ENCODE peak calls at places on chromosomes 11 and 22, in seven cellular contexts. One of them, this sample, is unnamed.

GRCh38 chr11:33160147-33160546 is 1.1 kb downstream of the CSTF3 start:
- DNase-seq in stimulated activated CD4-positive, alpha-beta T cell treated with anti-CD3 and anti-CD28 coated beads, Interleukin-4, amount 100 ng/mL, for 48 hours: no peak
- DNase-seq in T-helper 2 cell: no peak
- DNase-seq in aorta: no peak
- DNase-seq in pancreas: no peak
- DNase-seq in amniotic stem cell: peak
- DNase-seq in activated T-helper 1 cell treated with anti-CD3 and anti-CD28 coated beads, Interleukin-12 subunit alpha, Interleukin-12 subunit beta, Interleukin-2, Interleukin-4 antibody, amounts not matched to agents 30 ng/mL and 10 ng/mL and 1 ng/mL, durations not matched to agents 14 hours and 24 hours and 36 hours: no peak
- DNase-seq in this sample: peak

GRCh38 chr22:49348631-49349030 is 479.0 kb downstream of the BRD1 start:
- DNase-seq in stimulated activated CD4-positive, alpha-beta T cell treated with anti-CD3 and anti-CD28 coated beads, Interleukin-4, amount 100 ng/mL, for 48 hours: no peak
- DNase-seq in T-helper 2 cell: no peak
- DNase-seq in activated T-helper 1 cell treated with anti-CD3 and anti-CD28 coated beads, Interleukin-12 subunit alpha, Interleukin-12 subunit beta, Interleukin-2, Interleukin-4 antibody, amounts not matched to agents 30 ng/mL and 10 ng/mL and 1 ng/mL, durations not matched to agents 14 hours and 24 hours and 36 hours: no peak
- DNase-seq in pancreas: no peak
- DNase-seq in aorta: no peak
- DNase-seq in amniotic stem cell: no peak
- DNase-seq in this sample: no peak

GRCh38 chr11:46505741-46506485 is 87.9 kb downstream of the AMBRA1 start:
- DNase-seq in activated T-helper 1 cell treated with anti-CD3 and anti-CD28 coated beads, Interleukin-12 subunit alpha, Interleukin-12 subunit beta, Interleukin-2, Interleukin-4 antibody, amounts not matched to agents 30 ng/mL and 10 ng/mL and 1 ng/mL, durations not matched to agents 14 hours and 24 hours and 36 hours: no peak
- DNase-seq in stimulated activated CD4-positive, alpha-beta T cell treated with anti-CD3 and anti-CD28 coated beads, Interleukin-4, amount 100 ng/mL, for 48 hours: no peak
- DNase-seq in amniotic stem cell: no peak
- DNase-seq in pancreas: no peak
- DNase-seq in T-helper 2 cell: no peak
- DNase-seq in aorta: no peak
- DNase-seq in this sample: no peak

GRCh38 chr11:129737535-129738230 is 78.0 kb upstream of the TMEM45B start:
- DNase-seq in amniotic stem cell: no peak
- DNase-seq in pancreas: no peak
- DNase-seq in activated T-helper 1 cell treated with anti-CD3 and anti-CD28 coated beads, Interleukin-12 subunit alpha, Interleukin-12 subunit beta, Interleukin-2, Interleukin-4 antibody, amounts not matched to agents 30 ng/mL and 10 ng/mL and 1 ng/mL, durations not matched to agents 14 hours and 24 hours and 36 hours: no peak
- DNase-seq in aorta: no peak
- DNase-seq in stimulated activated CD4-positive, alpha-beta T cell treated with anti-CD3 and anti-CD28 coated beads, Interleukin-4, amount 100 ng/mL, for 48 hours: no peak
- DNase-seq in T-helper 2 cell: no peak
- DNase-seq in this sample: no peak

GRCh38 chr22:30240541-30241417 is 5.8 kb downstream of the LIF start:
- DNase-seq in activated T-helper 1 cell treated with anti-CD3 and anti-CD28 coated beads, Interleukin-12 subunit alpha, Interleukin-12 subunit beta, Interleukin-2, Interleukin-4 antibody, amounts not matched to agents 30 ng/mL and 10 ng/mL and 1 ng/mL, durations not matched to agents 14 hours and 24 hours and 36 hours: no peak
- DNase-seq in stimulated activated CD4-positive, alpha-beta T cell treated with anti-CD3 and anti-CD28 coated beads, Interleukin-4, amount 100 ng/mL, for 48 hours: no peak
- DNase-seq in amniotic stem cell: no peak
- DNase-seq in pancreas: no peak
- DNase-seq in T-helper 2 cell: no peak
- DNase-seq in aorta: no peak
- DNase-seq in this sample: no peak

GRCh38 chr11:98711011-98711410 is 309.7 kb upstream of the CNTN5 start:
- DNase-seq in T-helper 2 cell: no peak
- DNase-seq in stimulated activated CD4-positive, alpha-beta T cell treated with anti-CD3 and anti-CD28 coated beads, Interleukin-4, amount 100 ng/mL, for 48 hours: no peak
- DNase-seq in aorta: no peak
- DNase-seq in amniotic stem cell: no peak
- DNase-seq in activated T-helper 1 cell treated with anti-CD3 and anti-CD28 coated beads, Interleukin-12 subunit alpha, Interleukin-12 subunit beta, Interleukin-2, Interleukin-4 antibody, amounts not matched to agents 30 ng/mL and 10 ng/mL and 1 ng/mL, durations not matched to agents 14 hours and 24 hours and 36 hours: no peak
- DNase-seq in pancreas: no peak
- DNase-seq in this sample: no peak

GRCh38 chr11:32838505-32839274 is 9.0 kb downstream of the PRRG4 start:
- DNase-seq in pancreas: no peak
- DNase-seq in aorta: no peak
- DNase-seq in T-helper 2 cell: no peak
- DNase-seq in activated T-helper 1 cell treated with anti-CD3 and anti-CD28 coated beads, Interleukin-12 subunit alpha, Interleukin-12 subunit beta, Interleukin-2, Interleukin-4 antibody, amounts not matched to agents 30 ng/mL and 10 ng/mL and 1 ng/mL, durations not matched to agents 14 hours and 24 hours and 36 hours: no peak
- DNase-seq in stimulated activated CD4-positive, alpha-beta T cell treated with anti-CD3 and anti-CD28 coated beads, Interleukin-4, amount 100 ng/mL, for 48 hours: no peak
- DNase-seq in amniotic stem cell: no peak
- DNase-seq in this sample: no peak

GRCh38 chr11:123526918-123527317 is 96.8 kb downstream of the GRAMD1B start:
- DNase-seq in activated T-helper 1 cell treated with anti-CD3 and anti-CD28 coated beads, Interleukin-12 subunit alpha, Interleukin-12 subunit beta, Interleukin-2, Interleukin-4 antibody, amounts not matched to agents 30 ng/mL and 10 ng/mL and 1 ng/mL, durations not matched to agents 14 hours and 24 hours and 36 hours: no peak
- DNase-seq in amniotic stem cell: no peak
- DNase-seq in T-helper 2 cell: no peak
- DNase-seq in pancreas: no peak
- DNase-seq in stimulated activated CD4-positive, alpha-beta T cell treated with anti-CD3 and anti-CD28 coated beads, Interleukin-4, amount 100 ng/mL, for 48 hours: no peak
- DNase-seq in aorta: no peak
- DNase-seq in this sample: no peak

GRCh38 chr11:68441466-68442230 is 18.9 kb upstream of the PPP6R3 start:
- DNase-seq in amniotic stem cell: peak
- DNase-seq in T-helper 2 cell: no peak
- DNase-seq in pancreas: no peak
- DNase-seq in stimulated activated CD4-positive, alpha-beta T cell treated with anti-CD3 and anti-CD28 coated beads, Interleukin-4, amount 100 ng/mL, for 48 hours: no peak
- DNase-seq in activated T-helper 1 cell treated with anti-CD3 and anti-CD28 coated beads, Interleukin-12 subunit alpha, Interleukin-12 subunit beta, Interleukin-2, Interleukin-4 antibody, amounts not matched to agents 30 ng/mL and 10 ng/mL and 1 ng/mL, durations not matched to agents 14 hours and 24 hours and 36 hours: no peak
- DNase-seq in aorta: no peak
- DNase-seq in this sample: no peak

GRCh38 chr11:122209619-122210377 is 93.8 kb upstream of the BLID start:
- DNase-seq in aorta: peak
- DNase-seq in stimulated activated CD4-positive, alpha-beta T cell treated with anti-CD3 and anti-CD28 coated beads, Interleukin-4, amount 100 ng/mL, for 48 hours: no peak
- DNase-seq in pancreas: peak
- DNase-seq in activated T-helper 1 cell treated with anti-CD3 and anti-CD28 coated beads, Interleukin-12 subunit alpha, Interleukin-12 subunit beta, Interleukin-2, Interleukin-4 antibody, amounts not matched to agents 30 ng/mL and 10 ng/mL and 1 ng/mL, durations not matched to agents 14 hours and 24 hours and 36 hours: no peak
- DNase-seq in amniotic stem cell: no peak
- DNase-seq in T-helper 2 cell: no peak
- DNase-seq in this sample: peak

GRCh38 chr11:118232659-118233058 is 7.8 kb upstream of the JAML start:
- DNase-seq in T-helper 2 cell: no peak
- DNase-seq in aorta: no peak
- DNase-seq in stimulated activated CD4-positive, alpha-beta T cell treated with anti-CD3 and anti-CD28 coated beads, Interleukin-4, amount 100 ng/mL, for 48 hours: no peak
- DNase-seq in activated T-helper 1 cell treated with anti-CD3 and anti-CD28 coated beads, Interleukin-12 subunit alpha, Interleukin-12 subunit beta, Interleukin-2, Interleukin-4 antibody, amounts not matched to agents 30 ng/mL and 10 ng/mL and 1 ng/mL, durations not matched to agents 14 hours and 24 hours and 36 hours: no peak
- DNase-seq in pancreas: no peak
- DNase-seq in amniotic stem cell: no peak
- DNase-seq in this sample: no peak

GRCh38 chr22:49825944-49826602 is 1.6 kb downstream of the BRD1 start:
- DNase-seq in activated T-helper 1 cell treated with anti-CD3 and anti-CD28 coated beads, Interleukin-12 subunit alpha, Interleukin-12 subunit beta, Interleukin-2, Interleukin-4 antibody, amounts not matched to agents 30 ng/mL and 10 ng/mL and 1 ng/mL, durations not matched to agents 14 hours and 24 hours and 36 hours: peak
- DNase-seq in T-helper 2 cell: peak
- DNase-seq in stimulated activated CD4-positive, alpha-beta T cell treated with anti-CD3 and anti-CD28 coated beads, Interleukin-4, amount 100 ng/mL, for 48 hours: peak
- DNase-seq in aorta: no peak
- DNase-seq in pancreas: no peak
- DNase-seq in amniotic stem cell: no peak
- DNase-seq in this sample: peak

GRCh38 chr11:20158597-20159257 is 1.5 kb downstream of the DBX1 start:
- DNase-seq in pancreas: peak
- DNase-seq in amniotic stem cell: peak
- DNase-seq in stimulated activated CD4-positive, alpha-beta T cell treated with anti-CD3 and anti-CD28 coated beads, Interleukin-4, amount 100 ng/mL, for 48 hours: no peak
- DNase-seq in T-helper 2 cell: no peak
- DNase-seq in activated T-helper 1 cell treated with anti-CD3 and anti-CD28 coated beads, Interleukin-12 subunit alpha, Interleukin-12 subunit beta, Interleukin-2, Interleukin-4 antibody, amounts not matched to agents 30 ng/mL and 10 ng/mL and 1 ng/mL, durations not matched to agents 14 hours and 24 hours and 36 hours: no peak
- DNase-seq in aorta: peak
- DNase-seq in this sample: peak

GRCh38 chr11:102599642-102600261 is 25.4 kb downstream of the MMP20 start:
- DNase-seq in amniotic stem cell: peak
- DNase-seq in pancreas: no peak
- DNase-seq in aorta: no peak
- DNase-seq in T-helper 2 cell: no peak
- DNase-seq in activated T-helper 1 cell treated with anti-CD3 and anti-CD28 coated beads, Interleukin-12 subunit alpha, Interleukin-12 subunit beta, Interleukin-2, Interleukin-4 antibody, amounts not matched to agents 30 ng/mL and 10 ng/mL and 1 ng/mL, durations not matched to agents 14 hours and 24 hours and 36 hours: no peak
- DNase-seq in stimulated activated CD4-positive, alpha-beta T cell treated with anti-CD3 and anti-CD28 coated beads, Interleukin-4, amount 100 ng/mL, for 48 hours: no peak
- DNase-seq in this sample: peak

GRCh38 chr22:42793848-42794405 is 63.1 kb downstream of the ARFGAP3 start:
- DNase-seq in amniotic stem cell: no peak
- DNase-seq in T-helper 2 cell: no peak
- DNase-seq in activated T-helper 1 cell treated with anti-CD3 and anti-CD28 coated beads, Interleukin-12 subunit alpha, Interleukin-12 subunit beta, Interleukin-2, Interleukin-4 antibody, amounts not matched to agents 30 ng/mL and 10 ng/mL and 1 ng/mL, durations not matched to agents 14 hours and 24 hours and 36 hours: no peak
- DNase-seq in stimulated activated CD4-positive, alpha-beta T cell treated with anti-CD3 and anti-CD28 coated beads, Interleukin-4, amount 100 ng/mL, for 48 hours: no peak
- DNase-seq in aorta: no peak
- DNase-seq in pancreas: no peak
- DNase-seq in this sample: no peak

GRCh38 chr22:48860557-48860956 is 967.1 kb downstream of the BRD1 start:
- DNase-seq in amniotic stem cell: no peak
- DNase-seq in T-helper 2 cell: no peak
- DNase-seq in aorta: no peak
- DNase-seq in pancreas: no peak
- DNase-seq in activated T-helper 1 cell treated with anti-CD3 and anti-CD28 coated beads, Interleukin-12 subunit alpha, Interleukin-12 subunit beta, Interleukin-2, Interleukin-4 antibody, amounts not matched to agents 30 ng/mL and 10 ng/mL and 1 ng/mL, durations not matched to agents 14 hours and 24 hours and 36 hours: no peak
- DNase-seq in stimulated activated CD4-positive, alpha-beta T cell treated with anti-CD3 and anti-CD28 coated beads, Interleukin-4, amount 100 ng/mL, for 48 hours: no peak
- DNase-seq in this sample: no peak

GRCh38 chr11:12813371-12814225 is 139.4 kb downstream of the TEAD1 start:
- DNase-seq in stimulated activated CD4-positive, alpha-beta T cell treated with anti-CD3 and anti-CD28 coated beads, Interleukin-4, amount 100 ng/mL, for 48 hours: no peak
- DNase-seq in pancreas: no peak
- DNase-seq in T-helper 2 cell: no peak
- DNase-seq in activated T-helper 1 cell treated with anti-CD3 and anti-CD28 coated beads, Interleukin-12 subunit alpha, Interleukin-12 subunit beta, Interleukin-2, Interleukin-4 antibody, amounts not matched to agents 30 ng/mL and 10 ng/mL and 1 ng/mL, durations not matched to agents 14 hours and 24 hours and 36 hours: no peak
- DNase-seq in aorta: no peak
- DNase-seq in amniotic stem cell: no peak
- DNase-seq in this sample: peak

GRCh38 chr11:121081320-121081719 is 19.7 kb upstream of the TECTA start:
- DNase-seq in aorta: no peak
- DNase-seq in pancreas: no peak
- DNase-seq in amniotic stem cell: no peak
- DNase-seq in T-helper 2 cell: no peak
- DNase-seq in activated T-helper 1 cell treated with anti-CD3 and anti-CD28 coated beads, Interleukin-12 subunit alpha, Interleukin-12 subunit beta, Interleukin-2, Interleukin-4 antibody, amounts not matched to agents 30 ng/mL and 10 ng/mL and 1 ng/mL, durations not matched to agents 14 hours and 24 hours and 36 hours: no peak
- DNase-seq in stimulated activated CD4-positive, alpha-beta T cell treated with anti-CD3 and anti-CD28 coated beads, Interleukin-4, amount 100 ng/mL, for 48 hours: no peak
- DNase-seq in this sample: no peak

GRCh38 chr22:50072714-50073538 is 12.3 kb downstream of the MLC1 start:
- DNase-seq in amniotic stem cell: no peak
- DNase-seq in activated T-helper 1 cell treated with anti-CD3 and anti-CD28 coated beads, Interleukin-12 subunit alpha, Interleukin-12 subunit beta, Interleukin-2, Interleukin-4 antibody, amounts not matched to agents 30 ng/mL and 10 ng/mL and 1 ng/mL, durations not matched to agents 14 hours and 24 hours and 36 hours: no peak
- DNase-seq in T-helper 2 cell: no peak
- DNase-seq in aorta: peak
- DNase-seq in pancreas: no peak
- DNase-seq in stimulated activated CD4-positive, alpha-beta T cell treated with anti-CD3 and anti-CD28 coated beads, Interleukin-4, amount 100 ng/mL, for 48 hours: no peak
- DNase-seq in this sample: no peak

GRCh38 chr11:46356911-46357482 is 9.7 kb downstream of the DGKZ start:
- DNase-seq in amniotic stem cell: no peak
- DNase-seq in T-helper 2 cell: no peak
- DNase-seq in stimulated activated CD4-positive, alpha-beta T cell treated with anti-CD3 and anti-CD28 coated beads, Interleukin-4, amount 100 ng/mL, for 48 hours: no peak
- DNase-seq in aorta: no peak
- DNase-seq in pancreas: no peak
- DNase-seq in activated T-helper 1 cell treated with anti-CD3 and anti-CD28 coated beads, Interleukin-12 subunit alpha, Interleukin-12 subunit beta, Interleukin-2, Interleukin-4 antibody, amounts not matched to agents 30 ng/mL and 10 ng/mL and 1 ng/mL, durations not matched to agents 14 hours and 24 hours and 36 hours: no peak
- DNase-seq in this sample: no peak

GRCh38 chr22:29032014-29032475 is 29.6 kb downstream of the C22orf31 start:
- DNase-seq in pancreas: peak
- DNase-seq in T-helper 2 cell: no peak
- DNase-seq in aorta: no peak
- DNase-seq in amniotic stem cell: no peak
- DNase-seq in activated T-helper 1 cell treated with anti-CD3 and anti-CD28 coated beads, Interleukin-12 subunit alpha, Interleukin-12 subunit beta, Interleukin-2, Interleukin-4 antibody, amounts not matched to agents 30 ng/mL and 10 ng/mL and 1 ng/mL, durations not matched to agents 14 hours and 24 hours and 36 hours: no peak
- DNase-seq in stimulated activated CD4-positive, alpha-beta T cell treated with anti-CD3 and anti-CD28 coated beads, Interleukin-4, amount 100 ng/mL, for 48 hours: no peak
- DNase-seq in this sample: no peak

GRCh38 chr11:556175-556699 is 4.3 kb downstream of the LMNTD2 start:
- DNase-seq in aorta: no peak
- DNase-seq in pancreas: no peak
- DNase-seq in activated T-helper 1 cell treated with anti-CD3 and anti-CD28 coated beads, Interleukin-12 subunit alpha, Interleukin-12 subunit beta, Interleukin-2, Interleukin-4 antibody, amounts not matched to agents 30 ng/mL and 10 ng/mL and 1 ng/mL, durations not matched to agents 14 hours and 24 hours and 36 hours: no peak
- DNase-seq in amniotic stem cell: no peak
- DNase-seq in T-helper 2 cell: no peak
- DNase-seq in stimulated activated CD4-positive, alpha-beta T cell treated with anti-CD3 and anti-CD28 coated beads, Interleukin-4, amount 100 ng/mL, for 48 hours: no peak
- DNase-seq in this sample: no peak

GRCh38 chr11:112346586-112346985 is 85.9 kb upstream of the PLET1 start:
- DNase-seq in activated T-helper 1 cell treated with anti-CD3 and anti-CD28 coated beads, Interleukin-12 subunit alpha, Interleukin-12 subunit beta, Interleukin-2, Interleukin-4 antibody, amounts not matched to agents 30 ng/mL and 10 ng/mL and 1 ng/mL, durations not matched to agents 14 hours and 24 hours and 36 hours: no peak
- DNase-seq in amniotic stem cell: no peak
- DNase-seq in stimulated activated CD4-positive, alpha-beta T cell treated with anti-CD3 and anti-CD28 coated beads, Interleukin-4, amount 100 ng/mL, for 48 hours: no peak
- DNase-seq in pancreas: no peak
- DNase-seq in T-helper 2 cell: no peak
- DNase-seq in aorta: no peak
- DNase-seq in this sample: no peak

GRCh38 chr22:27238935-27239510 is 562.5 kb downstream of the MN1 start:
- DNase-seq in aorta: peak
- DNase-seq in stimulated activated CD4-positive, alpha-beta T cell treated with anti-CD3 and anti-CD28 coated beads, Interleukin-4, amount 100 ng/mL, for 48 hours: no peak
- DNase-seq in amniotic stem cell: peak
- DNase-seq in T-helper 2 cell: no peak
- DNase-seq in pancreas: peak
- DNase-seq in activated T-helper 1 cell treated with anti-CD3 and anti-CD28 coated beads, Interleukin-12 subunit alpha, Interleukin-12 subunit beta, Interleukin-2, Interleukin-4 antibody, amounts not matched to agents 30 ng/mL and 10 ng/mL and 1 ng/mL, durations not matched to agents 14 hours and 24 hours and 36 hours: no peak
- DNase-seq in this sample: peak

GRCh38 chr11:108732395-108732794 is 67.5 kb downstream of the DDX10 start:
- DNase-seq in amniotic stem cell: no peak
- DNase-seq in pancreas: peak
- DNase-seq in T-helper 2 cell: no peak
- DNase-seq in stimulated activated CD4-positive, alpha-beta T cell treated with anti-CD3 and anti-CD28 coated beads, Interleukin-4, amount 100 ng/mL, for 48 hours: no peak
- DNase-seq in activated T-helper 1 cell treated with anti-CD3 and anti-CD28 coated beads, Interleukin-12 subunit alpha, Interleukin-12 subunit beta, Interleukin-2, Interleukin-4 antibody, amounts not matched to agents 30 ng/mL and 10 ng/mL and 1 ng/mL, durations not matched to agents 14 hours and 24 hours and 36 hours: no peak
- DNase-seq in aorta: no peak
- DNase-seq in this sample: no peak

GRCh38 chr11:92180664-92181251 is 43.9 kb upstream of the FAT3 start:
- DNase-seq in pancreas: no peak
- DNase-seq in T-helper 2 cell: no peak
- DNase-seq in amniotic stem cell: no peak
- DNase-seq in aorta: peak
- DNase-seq in stimulated activated CD4-positive, alpha-beta T cell treated with anti-CD3 and anti-CD28 coated beads, Interleukin-4, amount 100 ng/mL, for 48 hours: no peak
- DNase-seq in activated T-helper 1 cell treated with anti-CD3 and anti-CD28 coated beads, Interleukin-12 subunit alpha, Interleukin-12 subunit beta, Interleukin-2, Interleukin-4 antibody, amounts not matched to agents 30 ng/mL and 10 ng/mL and 1 ng/mL, durations not matched to agents 14 hours and 24 hours and 36 hours: no peak
- DNase-seq in this sample: peak

GRCh38 chr11:108221401-108221800 is 1.0 kb downstream of the NPAT start:
- DNase-seq in amniotic stem cell: no peak
- DNase-seq in stimulated activated CD4-positive, alpha-beta T cell treated with anti-CD3 and anti-CD28 coated beads, Interleukin-4, amount 100 ng/mL, for 48 hours: no peak
- DNase-seq in T-helper 2 cell: no peak
- DNase-seq in pancreas: no peak
- DNase-seq in activated T-helper 1 cell treated with anti-CD3 and anti-CD28 coated beads, Interleukin-12 subunit alpha, Interleukin-12 subunit beta, Interleukin-2, Interleukin-4 antibody, amounts not matched to agents 30 ng/mL and 10 ng/mL and 1 ng/mL, durations not matched to agents 14 hours and 24 hours and 36 hours: no peak
- DNase-seq in aorta: no peak
- DNase-seq in this sample: peak